ENCODE peak calls at places on chromosomes 6 and 20, in seven cellular contexts. C is stromal cell of bone marrow, W is SK-N-SH, T is stomach, G is H4, M is mammary epithelial cell, K is GM04504. S is an unnamed sample.

GRCh38 chr6:120608826-120609225 is 725.5 kb downstream of the TBC1D32 start:
- DNase-seq in K (no peak), M (peak), T (no peak), C (peak), W (no peak), G (peak), S (no peak)

GRCh38 chr20:62390306-62391164 is 3.6 kb downstream of the RPS21 start:
- DNase-seq in C (no peak), W (no peak), G (no peak), T (no peak), M (no peak), K (no peak), S (no peak)

GRCh38 chr20:50577175-50578018 is 67.2 kb downstream of the PTPN1 start:
- DNase-seq in G (no peak), W (peak), K (no peak), T (peak), M (no peak), C (no peak), S (no peak)

GRCh38 chr6:16097382-16098171 is 31.3 kb upstream of the MYLIP start:
- DNase-seq in T (no peak), W (no peak), M (no peak), G (no peak), K (no peak), C (no peak), S (no peak)

GRCh38 chr6:28758046-28758817 is 165.6 kb downstream of the TRIM27 start:
- DNase-seq in C (no peak), M (peak), K (peak), W (no peak), G (peak), T (no peak), S (no peak)

GRCh38 chr6:70954750-70955149 is 2.1 kb downstream of the B3GAT2 start:
- DNase-seq in T (no peak), M (no peak), C (no peak), W (no peak), G (no peak), K (no peak), S (no peak)

GRCh38 chr6:15499125-15499524 is 163.7 kb downstream of the DTNBP1 start:
- DNase-seq in G (no peak), K (no peak), T (no peak), C (no peak), M (no peak), W (no peak), S (no peak)

GRCh38 chr6:34810936-34811632 is 19.2 kb downstream of the BLTP3A start:
- DNase-seq in K (no peak), M (peak), C (no peak), T (peak), W (no peak), G (no peak), S (no peak)

GRCh38 chr6:1424306-1424927 is 35.0 kb downstream of the FOXF2 start:
- DNase-seq in T (peak), K (peak), W (peak), C (peak), G (peak), M (peak), S (no peak)

GRCh38 chr20:47551841-47552240 is 50.2 kb downstream of the NCOA3 start:
- DNase-seq in C (no peak), W (peak), G (no peak), K (no peak), M (no peak), T (no peak), S (no peak)

GRCh38 chr6:95518630-95519227 is 58.6 kb upstream of the MANEA start:
- DNase-seq in W (no peak), K (no peak), M (no peak), G (peak), T (no peak), C (no peak), S (no peak)

GRCh38 chr6:27205375-27206278 is 41.9 kb upstream of the PRSS16 start:
- DNase-seq in G (no peak), W (peak), M (no peak), K (no peak), C (no peak), T (no peak), S (no peak)

GRCh38 chr6:48597951-48598350 is 487.0 kb upstream of the PTCHD4 start:
- DNase-seq in T (no peak), C (no peak), G (no peak), K (no peak), M (no peak), W (no peak), S (no peak)

GRCh38 chr20:38217791-38218565 is 42.6 kb downstream of the KIAA1755 start:
- DNase-seq in M (peak), W (peak), K (peak), G (peak), C (peak), T (no peak), S (peak)

S was measured in AG09309.